ENCODE peak calls at places on chromosome 15, in nine cellular contexts. Q is mucosa of gallbladder; W is ELR; T is NCI-H446; I is GM12865; B is activated T-cell treated with anti-CD3 and anti-CD28 coated beads, Interleukin-2, amount 50 U/mL, for 1 hour; N is GM19239; U is GM12891; L is posterior cingulate gyrus. X is an unnamed sample.

GRCh38 chr15:74613953-74614743 is 1.5 kb upstream of the CLK3 start:
- DNase-seq in W (no peak), N (peak), L (no peak), T (no peak), I (no peak), U (peak), Q (no peak), B (no peak), X (no peak)

GRCh38 chr15:58014470-58014869 is 51.0 kb downstream of the ALDH1A2 start:
- DNase-seq in T (no peak), B (no peak), U (no peak), Q (no peak), W (no peak), N (no peak), I (no peak), L (no peak), X (no peak)

GRCh38 chr15:66834863-66835557 is 133.0 kb downstream of the SMAD6 start:
- DNase-seq in T (no peak), W (no peak), Q (no peak), I (no peak), B (no peak), N (no peak), L (no peak), U (no peak), X (no peak)

GRCh38 chr15:42549052-42549491 is 434 bp downstream of the HAUS2 start:
- DNase-seq in N (peak), Q (no peak), W (peak), I (peak), U (peak), B (no peak), L (peak), T (no peak), X (peak)

GRCh38 chr15:77538793-77539487 is 93.8 kb downstream of the LINGO1 start:
- DNase-seq in W (no peak), L (no peak), Q (peak), N (no peak), B (no peak), T (no peak), I (no peak), U (no peak), X (no peak)

GRCh38 chr15:85527907-85528306 is 147.5 kb downstream of the AKAP13 start:
- DNase-seq in U (no peak), B (no peak), W (peak), I (no peak), T (no peak), N (no peak), Q (no peak), L (no peak), X (no peak)

GRCh38 chr15:55917881-55918296 is 75.5 kb downstream of the NEDD4 start:
- DNase-seq in L (no peak), I (peak), W (peak), U (no peak), T (peak), B (no peak), N (no peak), Q (peak), X (no peak)

GRCh38 chr15:76335851-76336253 is 721 bp upstream of the ISL2 start:
- DNase-seq in Q (no peak), L (no peak), N (peak), B (no peak), W (peak), U (peak), T (no peak), I (peak), X (peak)

GRCh38 chr15:42672444-42672843 is 64.5 kb downstream of the CDAN1 start:
- DNase-seq in U (no peak), B (no peak), Q (no peak), L (no peak), W (no peak), T (no peak), I (no peak), N (no peak), X (no peak)

GRCh38 chr15:28904541-28905303 is 18.9 kb downstream of the APBA2 start:
- DNase-seq in B (peak), T (no peak), I (no peak), Q (no peak), W (no peak), L (no peak), U (no peak), N (no peak), X (no peak)

GRCh38 chr15:69976366-69976994 is 121.2 kb downstream of the TLE3 start:
- DNase-seq in I (peak), N (no peak), U (no peak), T (no peak), L (no peak), W (peak), Q (peak), B (no peak), X (peak)

GRCh38 chr15:68818088-68818670 is 2.5 kb downstream of the ANP32A start:
- DNase-seq in I (peak), B (peak), W (peak), L (no peak), Q (peak), U (no peak), T (peak), N (no peak), X (peak)

GRCh38 chr15:73078722-73079121 is 26.5 kb downstream of the NEO1 start:
- DNase-seq in L (no peak), I (no peak), U (no peak), N (no peak), B (no peak), Q (peak), W (peak), T (no peak), X (no peak)

GRCh38 chr15:97600190-97600589 is 360.3 kb upstream of the ARRDC4 start:
- DNase-seq in U (no peak), L (no peak), B (no peak), I (no peak), W (no peak), T (no peak), Q (no peak), N (no peak), X (no peak)

GRCh38 chr15:101610628-101611000 is 41.6 kb downstream of the TM2D3 start:
- DNase-seq in N (no peak), B (no peak), T (no peak), Q (no peak), U (no peak), I (no peak), W (no peak), L (no peak), X (no peak)

GRCh38 chr15:29934251-29934650 is 112.0 kb upstream of the TJP1 start:
- DNase-seq in Q (no peak), U (no peak), B (no peak), T (no peak), N (no peak), L (no peak), W (peak), I (no peak), X (no peak)

GRCh38 chr15:94206463-94207167 is 24.7 kb upstream of the MCTP2 start:
- DNase-seq in I (no peak), T (no peak), Q (no peak), L (no peak), U (no peak), B (no peak), N (no peak), W (no peak), X (no peak)

GRCh38 chr15:77107068-77107467 is 36.2 kb upstream of the TSPAN3 start:
- DNase-seq in N (no peak), U (no peak), W (no peak), B (no peak), T (no peak), L (no peak), Q (peak), I (no peak), X (no peak)

GRCh38 chr15:72368315-72368714 is 7.5 kb downstream of the HEXA start:
- DNase-seq in Q (no peak), L (no peak), W (no peak), I (no peak), T (no peak), N (no peak), B (no peak), U (no peak), X (no peak)

GRCh38 chr15:101724675-101725005 is 367 bp upstream of the TARS3 start:
- DNase-seq in I (no peak), N (no peak), B (no peak), U (no peak), Q (no peak), T (no peak), L (no peak), W (no peak), X (no peak)

GRCh38 chr15:59190291-59190690 is 16.4 kb upstream of the LDHAL6B start:
- DNase-seq in I (no peak), B (no peak), N (no peak), W (no peak), L (no peak), Q (no peak), U (no peak), T (no peak), X (no peak)

GRCh38 chr15:41851755-41852370 is 13.2 kb downstream of the PLA2G4B start:
- DNase-seq in U (no peak), L (no peak), N (no peak), B (no peak), T (no peak), I (no peak), W (no peak), Q (no peak), X (no peak)

GRCh38 chr15:82739086-82739485 is 29.4 kb upstream of the AP3B2 start:
- DNase-seq in T (no peak), I (no peak), U (no peak), Q (no peak), L (no peak), W (peak), B (no peak), N (no peak), X (no peak)

GRCh38 chr15:38536201-38536676 is 28.4 kb downstream of the RASGRP1 start:
- DNase-seq in N (no peak), W (peak), T (no peak), Q (no peak), U (no peak), B (no peak), L (no peak), I (no peak), X (no peak)

GRCh38 chr15:51298656-51299055 is 39.7 kb downstream of the CYP19A1 start:
- DNase-seq in W (no peak), L (no peak), B (no peak), T (no peak), U (no peak), Q (no peak), N (no peak), I (no peak), X (no peak)

GRCh38 chr15:67142142-67143092 is 77.0 kb downstream of the SMAD3 start:
- DNase-seq in B (no peak), Q (peak), I (no peak), L (no peak), U (no peak), N (no peak), T (no peak), W (peak), X (no peak)

GRCh38 chr15:63045438-63046278 is 3.1 kb downstream of the TPM1 start:
- DNase-seq in L (no peak), B (no peak), I (no peak), T (no peak), Q (no peak), U (no peak), W (peak), N (no peak), X (no peak)

GRCh38 chr15:50143255-50143860 is 24.3 kb upstream of the ATP8B4 start:
- DNase-seq in I (no peak), L (no peak), T (no peak), W (no peak), Q (no peak), B (no peak), N (no peak), U (no peak), X (no peak)

GRCh38 chr15:50055333-50056278 is 63.4 kb downstream of the ATP8B4 start:
- DNase-seq in I (no peak), L (no peak), B (no peak), Q (no peak), N (no peak), T (no peak), W (peak), U (no peak), X (no peak)

GRCh38 chr15:96732704-96733103 is 402.2 kb downstream of the NR2F2 start:
- DNase-seq in B (no peak), L (no peak), I (no peak), Q (peak), N (no peak), W (no peak), T (no peak), U (no peak), X (no peak)

GRCh38 chr15:31304736-31305365 is 21.8 kb upstream of the KLF13 start:
- DNase-seq in T (peak), U (no peak), I (no peak), Q (peak), B (no peak), L (no peak), W (no peak), N (no peak), X (no peak)

GRCh38 chr15:63060699-63061098 is 18.2 kb downstream of the TPM1 start:
- DNase-seq in I (no peak), L (no peak), W (no peak), N (no peak), U (no peak), B (no peak), T (no peak), Q (no peak), X (no peak)

X was measured in GM13976.